ENCODE peak calls at places on chromosomes 3 and 15, in nine cellular contexts. One of them, this sample, is unnamed.

GRCh38 chr3:184687363-184688049 is 24.4 kb downstream of the MAGEF1 start:
- DNase-seq in SK-N-SH: peak; percentile 42
- DNase-seq in effector memory CD4-positive, alpha-beta T cell: no peak
- DNase-seq in GM23338: no peak
- DNase-seq in GM23248: no peak
- DNase-seq in right lobe of liver: peak; percentile 40
- DNase-seq in heart left ventricle: peak; percentile 78
- DNase-seq in IMR-90: no peak
- DNase-seq in brain microvascular endothelial cell: no peak
- DNase-seq in this sample: no peak

GRCh38 chr3:101179637-101180036 is 140.7 kb downstream of the IMPG2 start:
- DNase-seq in SK-N-SH: no peak
- DNase-seq in effector memory CD4-positive, alpha-beta T cell: no peak
- DNase-seq in GM23338: no peak
- DNase-seq in GM23248: peak; percentile 80
- DNase-seq in right lobe of liver: no peak
- DNase-seq in heart left ventricle: no peak
- DNase-seq in IMR-90: peak; percentile 59
- DNase-seq in brain microvascular endothelial cell: peak; percentile 48
- DNase-seq in this sample: no peak

GRCh38 chr3:77577264-77577663 is 537.4 kb downstream of the ROBO2 start:
- DNase-seq in SK-N-SH: no peak
- DNase-seq in effector memory CD4-positive, alpha-beta T cell: no peak
- DNase-seq in GM23338: no peak
- DNase-seq in GM23248: no peak
- DNase-seq in right lobe of liver: no peak
- DNase-seq in heart left ventricle: no peak
- DNase-seq in IMR-90: no peak
- DNase-seq in brain microvascular endothelial cell: no peak
- DNase-seq in this sample: no peak

GRCh38 chr3:66029443-66029842 is 9.3 kb downstream of the MAGI1 start:
- DNase-seq in SK-N-SH: no peak
- DNase-seq in effector memory CD4-positive, alpha-beta T cell: no peak
- DNase-seq in GM23338: no peak
- DNase-seq in GM23248: peak; percentile 63
- DNase-seq in right lobe of liver: no peak
- DNase-seq in heart left ventricle: no peak
- DNase-seq in IMR-90: peak; percentile 36
- DNase-seq in brain microvascular endothelial cell: no peak
- DNase-seq in this sample: no peak

GRCh38 chr3:152267319-152267689 is 1.4 kb upstream of the MBNL1 start:
- DNase-seq in SK-N-SH: no peak
- DNase-seq in effector memory CD4-positive, alpha-beta T cell: no peak
- DNase-seq in GM23338: no peak
- DNase-seq in GM23248: peak; percentile 26
- DNase-seq in right lobe of liver: no peak
- DNase-seq in heart left ventricle: no peak
- DNase-seq in IMR-90: no peak
- DNase-seq in brain microvascular endothelial cell: no peak
- DNase-seq in this sample: no peak

GRCh38 chr3:41076399-41076798 is 122.9 kb upstream of the CTNNB1 start:
- DNase-seq in SK-N-SH: no peak
- DNase-seq in effector memory CD4-positive, alpha-beta T cell: no peak
- DNase-seq in GM23338: no peak
- DNase-seq in GM23248: no peak
- DNase-seq in right lobe of liver: no peak
- DNase-seq in heart left ventricle: no peak
- DNase-seq in IMR-90: no peak
- DNase-seq in brain microvascular endothelial cell: no peak
- DNase-seq in this sample: no peak

GRCh38 chr3:49718419-49719213 is 868 bp downstream of the AMIGO3 start:
- DNase-seq in SK-N-SH: no peak
- DNase-seq in effector memory CD4-positive, alpha-beta T cell: no peak
- DNase-seq in GM23338: peak; percentile 72
- DNase-seq in GM23248: no peak
- DNase-seq in right lobe of liver: no peak
- DNase-seq in heart left ventricle: no peak
- DNase-seq in IMR-90: no peak
- DNase-seq in brain microvascular endothelial cell: no peak
- DNase-seq in this sample: peak; percentile 46

GRCh38 chr3:60743631-60744164 is 507.6 kb downstream of the FHIT start:
- DNase-seq in SK-N-SH: peak; percentile 7
- DNase-seq in effector memory CD4-positive, alpha-beta T cell: no peak
- DNase-seq in GM23338: peak; percentile 64
- DNase-seq in GM23248: no peak
- DNase-seq in right lobe of liver: no peak
- DNase-seq in heart left ventricle: no peak
- DNase-seq in IMR-90: no peak
- DNase-seq in brain microvascular endothelial cell: no peak
- DNase-seq in this sample: no peak

GRCh38 chr3:117264204-117264994 is 554.8 kb downstream of the TUSC7 start:
- DNase-seq in SK-N-SH: no peak
- DNase-seq in effector memory CD4-positive, alpha-beta T cell: no peak
- DNase-seq in GM23338: no peak
- DNase-seq in GM23248: no peak
- DNase-seq in right lobe of liver: no peak
- DNase-seq in heart left ventricle: no peak
- DNase-seq in IMR-90: no peak
- DNase-seq in brain microvascular endothelial cell: no peak
- DNase-seq in this sample: no peak

GRCh38 chr15:50670115-50670514 is 16.5 kb downstream of the TRPM7 start:
- DNase-seq in SK-N-SH: no peak
- DNase-seq in effector memory CD4-positive, alpha-beta T cell: no peak
- DNase-seq in GM23338: no peak
- DNase-seq in GM23248: no peak
- DNase-seq in right lobe of liver: no peak
- DNase-seq in heart left ventricle: no peak
- DNase-seq in IMR-90: no peak
- DNase-seq in brain microvascular endothelial cell: no peak
- DNase-seq in this sample: no peak

GRCh38 chr3:184234671-184235380 is 5.4 kb downstream of the VWA5B2 start:
- DNase-seq in SK-N-SH: no peak
- DNase-seq in effector memory CD4-positive, alpha-beta T cell: no peak
- DNase-seq in GM23338: no peak
- DNase-seq in GM23248: no peak
- DNase-seq in right lobe of liver: no peak
- DNase-seq in heart left ventricle: no peak
- DNase-seq in IMR-90: no peak
- DNase-seq in brain microvascular endothelial cell: no peak
- DNase-seq in this sample: no peak

GRCh38 chr3:45787551-45787950 is 8.8 kb downstream of the SLC6A20 start:
- DNase-seq in SK-N-SH: no peak
- DNase-seq in effector memory CD4-positive, alpha-beta T cell: no peak
- DNase-seq in GM23338: no peak
- DNase-seq in GM23248: no peak
- DNase-seq in right lobe of liver: no peak
- DNase-seq in heart left ventricle: no peak
- DNase-seq in IMR-90: no peak
- DNase-seq in brain microvascular endothelial cell: no peak
- DNase-seq in this sample: no peak

GRCh38 chr15:72285927-72286516 is 13.7 kb upstream of the PARP6 start:
- DNase-seq in SK-N-SH: peak; percentile 41
- DNase-seq in effector memory CD4-positive, alpha-beta T cell: peak; percentile 6
- DNase-seq in GM23338: peak; percentile 85
- DNase-seq in GM23248: peak; percentile 26
- DNase-seq in right lobe of liver: peak; percentile 68
- DNase-seq in heart left ventricle: peak; percentile 38
- DNase-seq in IMR-90: peak; percentile 14
- DNase-seq in brain microvascular endothelial cell: no peak
- DNase-seq in this sample: peak; percentile 70

GRCh38 chr15:33357845-33358244 is 47.1 kb downstream of the RYR3 start:
- DNase-seq in SK-N-SH: no peak
- DNase-seq in effector memory CD4-positive, alpha-beta T cell: no peak
- DNase-seq in GM23338: no peak
- DNase-seq in GM23248: no peak
- DNase-seq in right lobe of liver: no peak
- DNase-seq in heart left ventricle: no peak
- DNase-seq in IMR-90: no peak
- DNase-seq in brain microvascular endothelial cell: no peak
- DNase-seq in this sample: no peak

GRCh38 chr15:34275721-34276120 is 50.9 kb downstream of the EMC4 start:
- DNase-seq in SK-N-SH: no peak
- DNase-seq in effector memory CD4-positive, alpha-beta T cell: no peak
- DNase-seq in GM23338: no peak
- DNase-seq in GM23248: peak; percentile 2
- DNase-seq in right lobe of liver: no peak
- DNase-seq in heart left ventricle: no peak
- DNase-seq in IMR-90: no peak
- DNase-seq in brain microvascular endothelial cell: no peak
- DNase-seq in this sample: no peak

GRCh38 chr3:171000281-171000680 is 26.2 kb downstream of the SLC2A2 start:
- DNase-seq in SK-N-SH: no peak
- DNase-seq in effector memory CD4-positive, alpha-beta T cell: no peak
- DNase-seq in GM23338: no peak
- DNase-seq in GM23248: peak; percentile 63
- DNase-seq in right lobe of liver: no peak
- DNase-seq in heart left ventricle: no peak
- DNase-seq in IMR-90: peak; percentile 11
- DNase-seq in brain microvascular endothelial cell: no peak
- DNase-seq in this sample: no peak

GRCh38 chr15:41944313-41944940 is 27.9 kb downstream of the EHD4 start:
- DNase-seq in SK-N-SH: no peak
- DNase-seq in effector memory CD4-positive, alpha-beta T cell: no peak
- DNase-seq in GM23338: no peak
- DNase-seq in GM23248: peak; percentile 95
- DNase-seq in right lobe of liver: no peak
- DNase-seq in heart left ventricle: peak; percentile 68
- DNase-seq in IMR-90: peak; percentile 94
- DNase-seq in brain microvascular endothelial cell: peak; percentile 88
- DNase-seq in this sample: peak; percentile 63

GRCh38 chr15:68552773-68553172 is 26.0 kb upstream of the CORO2B start:
- DNase-seq in SK-N-SH: no peak
- DNase-seq in effector memory CD4-positive, alpha-beta T cell: no peak
- DNase-seq in GM23338: no peak
- DNase-seq in GM23248: peak; percentile 38
- DNase-seq in right lobe of liver: no peak
- DNase-seq in heart left ventricle: peak; percentile 55
- DNase-seq in IMR-90: peak; percentile 47
- DNase-seq in brain microvascular endothelial cell: peak; percentile 74
- DNase-seq in this sample: no peak

DNA sequence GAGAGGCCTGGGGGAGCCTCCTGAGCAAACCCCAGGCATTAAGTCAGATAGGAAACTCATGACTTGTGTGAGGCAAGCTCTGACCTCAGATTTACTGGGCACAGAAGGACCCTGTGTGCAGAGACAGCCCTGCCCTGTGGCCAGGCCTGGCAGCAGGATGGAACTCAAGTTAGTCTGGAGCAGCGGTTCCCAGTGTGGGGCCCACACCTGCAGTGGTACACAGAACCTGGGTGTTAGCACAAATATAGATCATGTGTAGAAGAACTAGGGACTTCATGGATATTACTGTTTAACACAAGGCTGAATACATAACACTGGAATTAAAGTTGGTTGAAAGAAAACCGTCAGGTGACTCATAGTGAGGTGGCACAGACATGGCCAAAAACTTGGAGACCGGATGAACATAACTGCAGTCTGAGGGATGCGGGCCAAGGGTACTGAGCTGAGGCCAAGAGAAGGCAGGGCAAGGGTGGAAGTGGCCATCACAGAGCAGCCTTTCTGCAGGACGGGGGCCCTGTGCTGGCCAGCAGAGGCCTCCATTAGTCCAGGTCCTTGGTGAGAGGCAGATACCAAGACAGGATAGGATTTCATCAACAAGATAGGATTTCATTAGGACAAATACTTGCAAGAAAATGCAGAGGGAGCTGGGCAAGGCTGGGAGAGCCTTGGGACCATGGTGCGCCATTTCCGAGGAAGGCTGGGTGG is 40.9 kb downstream of the IRAK2 start:
- DNase-seq in SK-N-SH: no peak
- DNase-seq in effector memory CD4-positive, alpha-beta T cell: no peak
- DNase-seq in GM23338: no peak
- DNase-seq in GM23248: peak; percentile 97
- DNase-seq in right lobe of liver: peak; percentile 63
- DNase-seq in heart left ventricle: no peak
- DNase-seq in IMR-90: peak; percentile 95
- DNase-seq in brain microvascular endothelial cell: peak; percentile 84
- DNase-seq in this sample: peak; percentile 76
- H3K27ac ChIP-seq in SK-N-SH: peak overlapping the region; percentile 97
- H3K27ac ChIP-seq in effector memory CD4-positive, alpha-beta T cell: no peak overlapping the region
- H3K27ac ChIP-seq in GM23338: no peak overlapping the region
- H3K27ac ChIP-seq in GM23248: peak overlapping the region; percentile 93
- H3K27ac ChIP-seq in right lobe of liver: no peak overlapping the region
- H3K27ac ChIP-seq in heart left ventricle: peak overlapping the region; percentile 62
- H3K27ac ChIP-seq in IMR-90: peak overlapping the region; percentile 92
- H3K27ac ChIP-seq in brain microvascular endothelial cell: peak overlapping the region; percentile 96
- H3K27ac ChIP-seq in this sample: peak overlapping the region; percentile 3

GRCh38 chr3:52834871-52835501 is at the start of gene MUSTN1:
- DNase-seq in SK-N-SH: no peak
- DNase-seq in effector memory CD4-positive, alpha-beta T cell: no peak
- DNase-seq in GM23338: peak; percentile 19
- DNase-seq in GM23248: no peak
- DNase-seq in right lobe of liver: no peak
- DNase-seq in heart left ventricle: peak; percentile 57
- DNase-seq in IMR-90: peak; percentile 41
- DNase-seq in brain microvascular endothelial cell: no peak
- DNase-seq in this sample: no peak
- H3K27ac ChIP-seq in SK-N-SH: no peak within 1 kb of the TSS
- H3K27ac ChIP-seq in effector memory CD4-positive, alpha-beta T cell: no peak within 1 kb of the TSS
- H3K27ac ChIP-seq in GM23338: no peak within 1 kb of the TSS
- H3K27ac ChIP-seq in GM23248: no peak within 1 kb of the TSS
- H3K27ac ChIP-seq in right lobe of liver: no peak within 1 kb of the TSS
- H3K27ac ChIP-seq in heart left ventricle: peak within 1 kb of the TSS; percentile 32
- H3K27ac ChIP-seq in IMR-90: no peak within 1 kb of the TSS
- H3K27ac ChIP-seq in brain microvascular endothelial cell: no peak within 1 kb of the TSS
- H3K27ac ChIP-seq in this sample: no peak within 1 kb of the TSS

GRCh38 chr3:105823149-105823866 is 45.5 kb downstream of the CBLB start:
- DNase-seq in SK-N-SH: no peak
- DNase-seq in effector memory CD4-positive, alpha-beta T cell: no peak
- DNase-seq in GM23338: no peak
- DNase-seq in GM23248: peak; percentile 95
- DNase-seq in right lobe of liver: no peak
- DNase-seq in heart left ventricle: no peak
- DNase-seq in IMR-90: peak; percentile 98
- DNase-seq in brain microvascular endothelial cell: peak; percentile 93
- DNase-seq in this sample: no peak
- H3K27ac ChIP-seq in SK-N-SH: peak overlapping the region; percentile 72
- H3K27ac ChIP-seq in effector memory CD4-positive, alpha-beta T cell: no peak overlapping the region
- H3K27ac ChIP-seq in GM23338: no peak overlapping the region
- H3K27ac ChIP-seq in GM23248: peak overlapping the region; percentile 94
- H3K27ac ChIP-seq in right lobe of liver: peak overlapping the region; percentile 27
- H3K27ac ChIP-seq in heart left ventricle: peak overlapping the region; percentile 82
- H3K27ac ChIP-seq in IMR-90: peak overlapping the region; percentile 74
- H3K27ac ChIP-seq in brain microvascular endothelial cell: peak overlapping the region; percentile 91
- H3K27ac ChIP-seq in this sample: no peak overlapping the region

DNA sequence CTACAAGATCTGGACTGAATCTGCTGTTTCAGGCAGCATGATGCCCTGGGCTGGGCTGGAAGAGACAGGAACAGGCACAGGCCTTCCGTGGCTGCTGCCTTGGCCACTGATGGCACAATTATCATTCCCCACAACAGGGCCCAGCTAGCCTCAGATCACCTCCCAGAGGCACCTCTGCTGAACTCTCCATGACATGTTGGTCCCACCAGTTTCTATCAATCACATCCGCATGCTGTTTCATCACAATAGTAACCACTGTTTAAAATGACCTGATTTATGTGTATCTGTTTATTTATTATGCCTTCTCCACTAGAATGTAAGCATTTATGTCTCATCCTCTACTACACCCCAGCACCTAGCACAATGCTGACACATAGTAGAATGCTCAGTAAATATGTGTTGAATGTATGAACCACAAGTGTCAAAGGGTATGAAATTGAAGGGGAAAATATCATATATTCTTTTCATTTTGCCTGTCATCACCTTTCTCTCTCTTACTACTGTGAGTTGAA is 32.7 kb upstream of the ZBTB38 start:
- DNase-seq in SK-N-SH: no peak
- DNase-seq in effector memory CD4-positive, alpha-beta T cell: no peak
- DNase-seq in GM23338: no peak
- DNase-seq in GM23248: peak; percentile 58
- DNase-seq in right lobe of liver: no peak
- DNase-seq in heart left ventricle: no peak
- DNase-seq in IMR-90: peak; percentile 67
- DNase-seq in brain microvascular endothelial cell: no peak
- DNase-seq in this sample: no peak
- H3K27ac ChIP-seq in SK-N-SH: no peak overlapping the region
- H3K27ac ChIP-seq in effector memory CD4-positive, alpha-beta T cell: no peak overlapping the region
- H3K27ac ChIP-seq in GM23338: no peak overlapping the region
- H3K27ac ChIP-seq in GM23248: peak overlapping the region; percentile 12
- H3K27ac ChIP-seq in right lobe of liver: no peak overlapping the region
- H3K27ac ChIP-seq in heart left ventricle: no peak overlapping the region
- H3K27ac ChIP-seq in IMR-90: peak overlapping the region; percentile 57
- H3K27ac ChIP-seq in brain microvascular endothelial cell: peak overlapping the region; percentile 70
- H3K27ac ChIP-seq in this sample: no peak overlapping the region

This sample was measured in body of pancreas.